ENCODE peak calls at places on chromosomes 7 and 10, in ten cellular contexts. J, P, M, O, N, G, D, X, Z and C are unnamed samples.

GRCh38 chr7:12674861-12675260 is 12.6 kb upstream of the ARL4A start:
- DNase-seq in Z (peak; percentile 61), P (no peak), X (no peak), J (no peak), O (peak; percentile 51), N (peak; percentile 29), D (peak; percentile 35), M (no peak), G (no peak), C (no peak)

GRCh38 chr7:69603937-69604494 is 5.7 kb downstream of the AUTS2 start:
- DNase-seq in P (no peak), X (no peak), N (no peak), O (no peak), G (no peak), J (no peak), Z (no peak), D (no peak), M (no peak), C (no peak)

GRCh38 chr10:18158698-18159342 is 18.6 kb downstream of the CACNB2 start:
- DNase-seq in Z (no peak), D (no peak), O (no peak), M (no peak), N (no peak), P (no peak), G (no peak), J (no peak), X (no peak), C (no peak)

GRCh38 chr7:90965211-90965610 is 299.0 kb upstream of the FZD1 start:
- DNase-seq in D (no peak), P (no peak), X (no peak), M (no peak), G (no peak), O (no peak), N (no peak), J (no peak), Z (no peak), C (no peak)

GRCh38 chr7:151215396-151215795 is 5.1 kb upstream of the H2BK1 start:
- DNase-seq in G (no peak), Z (no peak), J (no peak), O (no peak), N (no peak), P (no peak), M (no peak), X (no peak), D (no peak), C (no peak)

GRCh38 chr10:22464966-22465627 is 119.8 kb downstream of the SPAG6 start:
- DNase-seq in O (no peak), G (no peak), Z (no peak), P (no peak), J (no peak), N (no peak), X (no peak), D (no peak), M (no peak), C (no peak)

GRCh38 chr7:120729300-120729699 is 128.6 kb downstream of the TSPAN12 start:
- DNase-seq in M (no peak), N (peak; percentile 8), O (no peak), G (peak; percentile 80), X (no peak), Z (no peak), D (no peak), P (no peak), J (no peak), C (no peak)

GRCh38 chr10:103764296-103765088 is 90.9 kb downstream of the SH3PXD2A start:
- DNase-seq in X (no peak), N (no peak), J (no peak), O (no peak), Z (no peak), P (no peak), D (no peak), G (no peak), M (no peak), C (no peak)

GRCh38 chr7:44156453-44157010 is 15.4 kb upstream of the MYL7 start:
- DNase-seq in X (no peak), M (no peak), O (no peak), G (no peak), Z (no peak), J (peak; percentile 23), P (no peak), N (no peak), D (no peak), C (no peak)

GRCh38 chr7:21966271-21966670 is 20.6 kb upstream of the CDCA7L start:
- DNase-seq in P (no peak), G (no peak), J (no peak), D (no peak), N (no peak), Z (no peak), M (no peak), O (no peak), X (no peak), C (no peak)

GRCh38 chr7:45456747-45457146 is 117.4 kb upstream of the ADCY1 start:
- DNase-seq in J (no peak), O (no peak), N (no peak), M (no peak), X (no peak), G (no peak), D (no peak), P (no peak), Z (no peak), C (no peak)

GRCh38 chr7:96479015-96479645 is 157.2 kb upstream of the SLC25A13 start:
- DNase-seq in M (no peak), O (no peak), N (no peak), Z (no peak), G (no peak), J (no peak), D (no peak), X (no peak), P (no peak), C (no peak)

GRCh38 chr7:8131694-8132605 is 130.0 kb downstream of the ICA1 start:
- DNase-seq in J (no peak), Z (peak; percentile 73), O (no peak), G (no peak), D (no peak), M (no peak), N (no peak), X (no peak), P (no peak), C (no peak)

GRCh38 chr7:141073173-141073640 is 657 bp upstream of the TMEM178B start:
- DNase-seq in N (peak; percentile 9), G (no peak), P (no peak), Z (no peak), O (peak; percentile 51), M (no peak), D (peak; percentile 83), X (no peak), J (no peak), C (no peak)

GRCh38 chr10:49139866-49140195 is 6.0 kb upstream of the FAM170B start:
- DNase-seq in Z (peak; percentile 38), D (no peak), M (no peak), X (no peak), O (peak; percentile 71), J (no peak), N (no peak), G (no peak), P (no peak), C (no peak)

GRCh38 chr7:74092321-74092963 is 8.8 kb downstream of the LIMK1 start:
- DNase-seq in P (no peak), D (peak; percentile 71), N (peak; percentile 25), G (peak; percentile 69), Z (no peak), J (no peak), O (no peak), X (no peak), M (no peak), C (no peak)

GRCh38 chr7:74092964-74093339 is 9.3 kb downstream of the LIMK1 start:
- DNase-seq in J (no peak), G (peak; percentile 76), D (peak; percentile 87), Z (no peak), X (no peak), O (no peak), N (peak; percentile 61), M (peak; percentile 51), P (no peak), C (no peak)

GRCh38 chr7:74093671-74094223 is 10.1 kb downstream of the LIMK1 start:
- DNase-seq in G (peak; percentile 70), J (no peak), Z (no peak), D (peak; percentile 86), O (no peak), X (no peak), N (no peak), P (no peak), M (peak; percentile 47), C (no peak)

GRCh38 chr7:74097937-74098614 is 14.5 kb downstream of the LIMK1 start:
- DNase-seq in M (no peak), P (no peak), N (peak; percentile 24), O (peak; percentile 30), D (peak; percentile 67), X (no peak), G (peak; percentile 90), Z (no peak), J (no peak), C (peak; percentile 31)

GRCh38 chr7:74094224-74095095 is 10.9 kb downstream of the LIMK1 start:
- DNase-seq in Z (peak; percentile 64), N (peak; percentile 78), D (peak; percentile 90), J (peak; percentile 94), M (peak; percentile 72), O (peak; percentile 81), X (peak; percentile 79), P (peak; percentile 73), G (peak; percentile 93), C (peak; percentile 67)
- H3K4me3 ChIP-seq in Z (peak overlapping the region; percentile 12), N (peak overlapping the region; percentile 20), D (peak overlapping the region; percentile 36), J (peak overlapping the region; percentile 50), M (peak overlapping the region; percentile 31), O (peak overlapping the region; percentile 38), X (peak overlapping the region; percentile 32), P (peak overlapping the region; percentile 56), G (peak overlapping the region; percentile 57), C (peak overlapping the region; percentile 52)

GRCh38 chr7:92177362-92177761 is 1.6 kb downstream of the LRRD1 start:
- DNase-seq in G (no peak), M (no peak), O (peak; percentile 8), X (no peak), Z (peak; percentile 24), D (no peak), N (no peak), J (no peak), P (no peak), C (no peak)
- TF ChIP-seq EP300 in G (no peak), M (no peak), O (no peak), X (no peak), Z (no peak), D (no peak), N (no peak), J (no peak), P (no peak), C (no peak)

DNA sequence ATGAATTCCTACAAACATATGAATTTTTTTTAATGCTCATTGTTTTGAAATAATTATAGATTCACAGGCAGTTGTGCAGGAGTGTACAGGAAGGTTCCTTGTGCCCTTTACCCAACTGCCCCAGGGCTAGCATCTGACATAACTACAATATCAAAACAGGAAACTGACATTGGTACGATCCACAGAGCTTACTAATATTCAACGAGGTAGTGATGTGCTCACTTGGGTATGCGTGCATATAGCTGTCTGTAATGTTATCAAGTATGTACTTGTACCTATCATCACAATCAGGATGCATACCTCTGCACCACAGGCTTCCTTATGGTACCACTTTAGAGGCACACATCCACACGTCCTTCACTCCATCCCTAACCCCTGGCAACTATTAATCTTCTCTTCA is 68.3 kb downstream of the BMS1 start:
- DNase-seq in Z (no peak), J (no peak), N (no peak), M (no peak), D (no peak), P (no peak), G (no peak), O (no peak), X (no peak), C (no peak)
- H3K4me1 ChIP-seq in Z (no peaks in the 10 kb centered on the region), J (no peaks in the 10 kb centered on the region), N (no peaks in the 10 kb centered on the region), M (no peaks in the 10 kb centered on the region), D (no peaks in the 10 kb centered on the region), P (no peaks in the 10 kb centered on the region), G (no peaks in the 10 kb centered on the region), O (no peaks in the 10 kb centered on the region), X (no peaks in the 10 kb centered on the region), C (no peaks in the 10 kb centered on the region)

GRCh38 chr10:93893646-93894515 is at the start of gene SLC35G1:
- DNase-seq in J (no peak), X (peak; percentile 49), G (peak; percentile 78), Z (peak; percentile 81), O (peak; percentile 82), P (no peak), M (peak; percentile 67), D (peak; percentile 95), N (peak; percentile 78), C (peak; percentile 67)
- H3K4me3 ChIP-seq in J (peak within 1 kb of the TSS; percentile 77), X (peak within 1 kb of the TSS; percentile 64), G (peak within 1 kb of the TSS; percentile 72), Z (peak within 1 kb of the TSS; percentile 74), O (peak within 1 kb of the TSS; percentile 99), P (peak within 1 kb of the TSS; percentile 91), M (peak within 1 kb of the TSS; percentile 90), D (peak within 1 kb of the TSS; percentile 88), N (peak within 1 kb of the TSS; percentile 76), C (peak within 1 kb of the TSS; percentile 89)